ENCODE peak calls at places on chromosomes 13 and 19, in five cellular contexts. Z is adrenal gland, O is breast epithelium, Q is endothelial cell, H is mammary epithelial cell. R is an unnamed sample.

GRCh38 chr13:112785419-112785856 is 95.6 kb downstream of the ATP11A start:
- DNase-seq in Z (no peak), O (no peak), Q (no peak), H (no peak), R (no peak)

GRCh38 chr19:38742296-38742695 is 2.0 kb downstream of the CAPN12 start:
- DNase-seq in Z (no peak), O (no peak), Q (no peak), H (peak; percentile 0), R (no peak)

GRCh38 chr19:3047307-3048189 is 14.7 kb downstream of the TLE5 start:
- DNase-seq in Z (peak; percentile 94), O (peak; percentile 82), Q (peak; percentile 47), H (peak; percentile 42), R (peak; percentile 82)

GRCh38 chr13:36131215-36131930 is at the start of gene DCLK1:
- DNase-seq in Z (peak; percentile 32), O (no peak), Q (peak; percentile 45), H (peak; percentile 26), R (peak; percentile 79)

GRCh38 chr19:5103061-5103701 is 134.3 kb downstream of the KDM4B start:
- DNase-seq in Z (peak; percentile 91), O (no peak), Q (no peak), H (no peak), R (no peak)

GRCh38 chr13:75418997-75419396 is 63.0 kb downstream of the TBC1D4 start:
- DNase-seq in Z (no peak), O (no peak), Q (no peak), H (no peak), R (no peak)

GRCh38 chr19:32928806-32929205 is 43.0 kb downstream of the CEP89 start:
- DNase-seq in Z (no peak), O (no peak), Q (no peak), H (no peak), R (no peak)

GRCh38 chr13:111961793-111962192 is 105.2 kb upstream of the SOX1 start:
- DNase-seq in Z (no peak), O (no peak), Q (no peak), H (no peak), R (no peak)

GRCh38 chr13:74073231-74073630 is 61.0 kb downstream of the KLF12 start:
- DNase-seq in Z (no peak), O (no peak), Q (no peak), H (no peak), R (no peak)

GRCh38 chr19:4016486-4016885 is 8.9 kb downstream of the PIAS4 start:
- DNase-seq in Z (no peak), O (no peak), Q (no peak), H (no peak), R (no peak)

GRCh38 chr19:58154287-58154678 is 3.7 kb upstream of the ZNF329 start:
- DNase-seq in Z (peak; percentile 68), O (peak; percentile 40), Q (peak; percentile 15), H (peak; percentile 29), R (no peak)

GRCh38 chr13:23615677-23616076 is 45.5 kb downstream of the TNFRSF19 start:
- DNase-seq in Z (no peak), O (no peak), Q (no peak), H (no peak), R (no peak)

GRCh38 chr13:26965976-26966375 is 205.4 kb upstream of the GPR12 start:
- DNase-seq in Z (peak; percentile 50), O (no peak), Q (no peak), H (no peak), R (no peak)

GRCh38 chr13:98313938-98314292 is 136.8 kb upstream of the RNF113B start:
- DNase-seq in Z (no peak), O (no peak), Q (no peak), H (no peak), R (no peak)

GRCh38 chr19:49812452-49812996 is 568 bp downstream of the FUZ start:
- DNase-seq in Z (no peak), O (no peak), Q (no peak), H (no peak), R (no peak)

GRCh38 chr13:42275506-42275905 is 3.6 kb downstream of the AKAP11 start:
- DNase-seq in Z (no peak), O (no peak), Q (no peak), H (peak; percentile 19), R (no peak)

GRCh38 chr19:13846533-13847032 is 30.4 kb upstream of the NANOS3 start:
- DNase-seq in Z (peak; percentile 79), O (peak; percentile 95), Q (peak; percentile 87), H (peak; percentile 89), R (peak; percentile 85)

GRCh38 chr19:29305268-29305667 is 92.3 kb upstream of the UQCRFS1 start:
- DNase-seq in Z (no peak), O (no peak), Q (no peak), H (no peak), R (no peak)

GRCh38 chr13:54699831-54700230 is 1671.2 kb downstream of the OLFM4 start:
- DNase-seq in Z (no peak), O (no peak), Q (no peak), H (no peak), R (no peak)

GRCh38 chr13:44649118-44649455 is 73.0 kb upstream of the TSC22D1 start:
- DNase-seq in Z (no peak), O (no peak), Q (no peak), H (no peak), R (peak; percentile 11)

GRCh38 chr19:13859361-13859880 is 17.5 kb upstream of the NANOS3 start:
- DNase-seq in Z (no peak), O (no peak), Q (no peak), H (no peak), R (no peak)

GRCh38 chr19:13574933-13575332 is 68.7 kb upstream of the CACNA1A start:
- DNase-seq in Z (no peak), O (no peak), Q (no peak), H (no peak), R (peak; percentile 24)

GRCh38 chr19:33273881-33274662 is 28.3 kb downstream of the CEBPA start:
- DNase-seq in Z (no peak), O (no peak), Q (peak; percentile 31), H (peak; percentile 77), R (peak; percentile 29)

GRCh38 chr19:28880735-28881401 is 332.1 kb downstream of the UQCRFS1 start:
- DNase-seq in Z (no peak), O (no peak), Q (no peak), H (no peak), R (no peak)

GRCh38 chr19:2716275-2716650 is 4.9 kb downstream of the DIRAS1 start:
- DNase-seq in Z (no peak), O (no peak), Q (no peak), H (no peak), R (no peak)

GRCh38 chr19:33290082-33290815 is 12.1 kb downstream of the CEBPA start:
- DNase-seq in Z (no peak), O (no peak), Q (no peak), H (peak; percentile 66), R (no peak)

GRCh38 chr13:77300176-77301141 is 26.4 kb downstream of the MYCBP2 start:
- DNase-seq in Z (no peak), O (no peak), Q (no peak), H (peak; percentile 31), R (no peak)

GRCh38 chr13:48653074-48654054 is at the start of gene CYSLTR2:
- DNase-seq in Z (no peak), O (no peak), Q (no peak), H (no peak), R (no peak)

GRCh38 chr13:73141292-73141771 is 82.5 kb downstream of the KLF5 start:
- DNase-seq in Z (no peak), O (no peak), Q (no peak), H (no peak), R (no peak)

GRCh38 chr19:9500796-9501195 is 2.4 kb upstream of the ZNF560 start:
- DNase-seq in Z (no peak), O (no peak), Q (no peak), H (no peak), R (no peak)

DNA sequence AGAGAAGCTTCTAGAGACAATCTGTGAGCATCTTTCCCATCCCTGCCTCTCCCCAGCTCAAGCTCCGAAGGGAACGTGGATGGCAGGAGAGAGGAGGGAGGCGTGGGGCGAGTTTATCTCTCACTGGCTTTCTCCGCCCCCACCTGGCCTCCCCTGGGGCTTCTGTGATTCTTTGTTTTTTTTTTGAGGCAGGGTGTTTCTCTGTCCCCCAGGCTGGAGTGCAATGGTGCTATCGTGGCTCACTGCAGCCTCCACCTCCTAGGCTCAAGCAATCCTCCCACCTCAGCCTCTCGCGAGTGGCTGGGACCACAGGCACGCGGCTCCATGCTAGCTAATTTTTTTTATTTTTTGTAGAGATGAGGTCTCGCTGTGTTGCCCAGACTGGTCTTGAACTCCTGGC is 23.0 kb downstream of the EFNA2 start:
- DNase-seq in Z (no peak), O (no peak), Q (no peak), H (no peak), R (no peak)
- TF ChIP-seq CTCF in Z (no peak), O (no peak), Q (no peak), H (no peak), R (no peak)

GRCh38 chr13:95643471-95643813 is 1.1 kb downstream of the DZIP1 start:
- DNase-seq in Z (no peak), O (no peak), Q (no peak), H (peak; percentile 57), R (peak; percentile 16)

GRCh38 chr13:95641961-95642621 is 2.4 kb downstream of the DZIP1 start:
- DNase-seq in Z (peak; percentile 24), O (no peak), Q (peak; percentile 73), H (peak; percentile 46), R (peak; percentile 59)

GRCh38 chr13:95644611-95645052 is at the start of gene DZIP1:
- DNase-seq in Z (peak; percentile 73), O (peak; percentile 37), Q (peak; percentile 83), H (peak; percentile 77), R (peak; percentile 81)

GRCh38 chr13:95643814-95644598 is 500 bp downstream of the DZIP1 start:
- DNase-seq in Z (no peak), O (no peak), Q (peak; percentile 57), H (peak; percentile 62), R (no peak)

GRCh38 chr13:95643009-95643408 is 1.5 kb downstream of the DZIP1 start:
- DNase-seq in Z (no peak), O (no peak), Q (no peak), H (no peak), R (no peak)
- TF ChIP-seq CTCF in Z (no peak), O (no peak), Q (no peak), H (no peak), R (no peak)

DNA sequence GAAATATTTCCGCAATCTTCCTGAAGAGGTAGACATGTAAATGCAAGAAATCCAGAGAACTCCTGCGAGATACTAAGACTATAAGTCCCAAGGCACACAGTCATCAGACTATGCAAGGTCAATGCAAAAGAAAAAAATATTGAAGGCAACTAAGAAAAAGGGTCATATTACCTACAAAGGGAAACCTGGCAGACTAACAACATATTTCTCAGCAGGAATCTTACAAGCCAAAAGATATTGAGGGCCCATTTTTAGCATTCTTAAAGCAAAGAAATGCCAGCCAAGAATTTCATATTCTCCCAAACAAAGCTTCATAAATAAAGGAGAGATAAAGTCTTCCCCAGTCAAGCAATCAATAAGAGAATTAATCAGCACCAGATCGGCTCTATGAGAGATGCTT is 298.5 kb upstream of the ATXN8OS start:
- DNase-seq in Z (no peak), O (no peak), Q (no peak), H (no peak), R (no peak)
- TF ChIP-seq CTCF in Z (no peak), O (no peak), Q (no peak), H (no peak), R (no peak)

GRCh38 chr19:45730389-45731288 is at the start of gene FBXO46:
- DNase-seq in Z (peak; percentile 97), O (peak; percentile 97), Q (peak; percentile 93), H (peak; percentile 99), R (peak; percentile 93)
- TF ChIP-seq CTCF in Z (no peak), O (no peak), Q (no peak), H (no peak), R (no peak)